ENCODE peak calls at places on chromosomes 12 and 14, in six cellular contexts. T, N, O, X, K and B are unnamed samples.

GRCh38 chr12:43805149-43805856 is 814 bp downstream of the TWF1 start:
- DNase-seq in K (no peak), N (no peak), T (no peak), X (no peak), O (peak; percentile 13), B (no peak)

GRCh38 chr12:80268924-80269749 is 169.8 kb downstream of the OTOGL start:
- DNase-seq in N (peak; percentile 20), X (no peak), O (no peak), T (no peak), K (no peak), B (peak; percentile 45)

GRCh38 chr14:50397461-50398196 is 948 bp upstream of the CDKL1 start:
- DNase-seq in O (peak; percentile 2), T (no peak), X (peak; percentile 50), K (no peak), N (no peak), B (no peak)

GRCh38 chr12:82756303-82756702 is 69.6 kb downstream of the TMTC2 start:
- DNase-seq in N (no peak), K (no peak), O (peak; percentile 51), X (no peak), T (no peak), B (no peak)

GRCh38 chr12:125835852-125836251 is 770.6 kb downstream of the AACS start:
- DNase-seq in O (no peak), X (no peak), K (no peak), N (no peak), T (no peak), B (no peak)

GRCh38 chr12:31000751-31001150 is 72.9 kb upstream of the DDX11 start:
- DNase-seq in K (peak; percentile 5), N (no peak), O (no peak), T (no peak), X (no peak), B (no peak)

GRCh38 chr14:53148612-53149202 is 4.4 kb downstream of the DDHD1 start:
- DNase-seq in K (no peak), N (no peak), X (no peak), T (no peak), O (no peak), B (no peak)

GRCh38 chr14:22381751-22382150 is 207.3 kb downstream of the DAD1 start:
- DNase-seq in T (no peak), K (no peak), O (no peak), X (no peak), N (no peak), B (no peak)

GRCh38 chr12:115639667-115640012 is 637.9 kb downstream of the MED13L start:
- DNase-seq in X (no peak), N (no peak), K (no peak), O (peak; percentile 15), T (no peak), B (no peak)

GRCh38 chr12:63937381-63938168 is 93.1 kb downstream of the SRGAP1 start:
- DNase-seq in X (no peak), K (no peak), N (no peak), O (no peak), T (no peak), B (no peak)

GRCh38 chr12:75760481-75761324 is 249.3 kb upstream of the KRR1 start:
- DNase-seq in K (no peak), X (no peak), N (no peak), O (no peak), T (no peak), B (no peak)

GRCh38 chr12:56084958-56085543 is 5.1 kb downstream of the ERBB3 start:
- DNase-seq in X (no peak), T (no peak), K (no peak), N (no peak), O (peak; percentile 61), B (no peak)

GRCh38 chr14:74302160-74302628 is 540 bp downstream of the ABCD4 start:
- DNase-seq in O (peak; percentile 43), N (no peak), X (no peak), T (no peak), K (no peak), B (no peak)

GRCh38 chr12:80698266-80698665 is 9.2 kb upstream of the MYF6 start:
- DNase-seq in T (no peak), O (no peak), N (no peak), X (no peak), K (no peak), B (no peak)

GRCh38 chr12:40226652-40227051 is 1.9 kb downstream of the LRRK2 start:
- DNase-seq in T (peak; percentile 80), N (peak; percentile 36), O (no peak), K (no peak), X (no peak), B (peak; percentile 57)

GRCh38 chr12:20463920-20464524 is 95.7 kb downstream of the PDE3A start:
- DNase-seq in T (no peak), O (peak; percentile 23), X (no peak), N (no peak), K (no peak), B (no peak)

GRCh38 chr14:56855891-56856461 is 45.7 kb upstream of the OTX2 start:
- DNase-seq in N (no peak), X (peak; percentile 72), T (no peak), K (no peak), O (peak; percentile 90), B (no peak)

GRCh38 chr14:77031680-77032482 is 3.4 kb upstream of the IRF2BPL start:
- DNase-seq in K (no peak), T (peak; percentile 82), X (no peak), O (no peak), N (no peak), B (no peak)

DNA sequence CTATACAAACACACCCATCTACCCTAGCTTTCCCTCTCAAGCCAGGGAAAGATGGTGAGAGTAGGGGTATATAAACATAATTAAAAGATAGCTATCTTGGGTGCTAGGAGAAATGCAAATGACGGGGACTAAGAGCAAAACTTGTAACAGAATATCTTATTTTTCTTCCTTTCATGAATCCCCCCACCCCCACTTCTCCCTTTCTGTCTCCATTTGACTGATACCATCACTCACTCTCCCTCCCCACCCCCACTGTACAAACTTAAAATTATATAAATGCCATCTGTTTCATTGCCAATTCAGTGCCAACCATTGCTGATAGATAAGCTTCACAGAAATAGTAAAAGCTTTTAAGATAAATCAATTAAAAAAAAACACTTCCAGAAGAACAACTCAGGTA is 268.6 kb downstream of the SLC6A15 start:
- DNase-seq in T (no peak), O (no peak), X (no peak), K (no peak), N (no peak), B (no peak)
- H3K4me3 ChIP-seq in T (no peak overlapping the region), O (no peak overlapping the region), X (no peak overlapping the region), K (no peak overlapping the region), N (no peak overlapping the region), B (no peak overlapping the region)

GRCh38 chr14:96203635-96204034 is 1.0 kb upstream of the BDKRB2 start:
- DNase-seq in X (no peak), K (no peak), O (no peak), N (no peak), T (no peak), B (no peak)

GRCh38 chr14:96204151-96205058 is at the start of gene BDKRB2:
- DNase-seq in T (peak; percentile 78), O (peak; percentile 88), K (no peak), N (peak; percentile 46), X (peak; percentile 85), B (peak; percentile 49)

GRCh38 chr14:96202441-96203094 is 2.1 kb upstream of the BDKRB2 start:
- DNase-seq in N (no peak), X (no peak), T (no peak), O (no peak), K (no peak), B (no peak)

GRCh38 chr14:96201965-96202364 is 2.7 kb upstream of the BDKRB2 start:
- DNase-seq in O (no peak), K (no peak), T (no peak), N (no peak), X (no peak), B (no peak)

DNA sequence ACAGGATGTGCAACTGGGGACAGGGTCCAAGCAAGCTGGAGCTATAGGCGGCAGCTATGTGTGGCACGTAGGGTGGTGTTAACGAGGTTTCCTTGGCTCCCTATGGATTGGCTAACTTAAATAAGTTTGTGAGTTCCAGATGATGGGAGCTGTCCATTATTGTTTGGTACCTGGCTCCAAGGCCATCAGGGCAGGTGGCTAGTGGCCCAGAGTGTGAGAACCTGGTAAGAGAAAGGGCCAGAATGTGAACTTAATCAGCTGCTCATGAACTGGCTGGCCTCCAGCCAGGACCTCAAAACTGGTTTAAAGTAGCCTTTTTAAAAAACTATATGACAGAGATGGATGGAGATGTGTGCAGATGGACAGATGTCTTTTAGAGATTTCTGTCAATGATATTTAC is 1.5 kb upstream of the BDKRB2 start:
- DNase-seq in X (no peak), N (no peak), T (no peak), O (no peak), K (no peak), B (no peak)
- TF ChIP-seq CTCF in X (no peak), N (no peak), T (no peak), O (no peak), K (no peak), B (no peak)

DNA sequence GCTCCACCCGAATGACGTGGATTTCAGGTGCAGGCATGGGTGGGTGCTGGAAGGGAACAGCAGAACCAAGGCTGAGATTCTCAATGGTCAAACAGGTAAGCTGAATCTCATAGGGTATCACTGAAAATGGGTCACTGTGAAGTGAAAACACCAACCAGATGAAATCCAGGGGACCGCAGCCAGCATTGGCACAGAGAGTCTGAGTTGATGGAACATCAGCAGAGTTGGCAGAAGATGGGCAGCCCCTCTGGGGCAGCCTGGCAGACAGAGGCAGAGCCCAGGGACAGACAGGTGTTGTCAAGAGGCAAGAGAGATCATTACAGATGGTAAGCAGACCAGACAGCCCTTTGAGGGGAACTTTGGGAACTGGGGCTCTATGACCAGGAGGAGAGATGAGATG is 48.0 kb downstream of the ACTN1 start:
- DNase-seq in N (no peak), X (no peak), O (no peak), T (no peak), K (no peak), B (no peak)
- H3K4me3 ChIP-seq in N (no peak overlapping the region), X (no peak overlapping the region), O (no peak overlapping the region), T (no peak overlapping the region), K (no peak overlapping the region), B (no peak overlapping the region)

GRCh38 chr12:3207858-3208257 is 130.7 kb downstream of the TSPAN9 start:
- DNase-seq in X (no peak), K (no peak), N (no peak), O (peak; percentile 57), T (no peak), B (no peak)
- TF ChIP-seq CTCF in X (no peak), K (no peak), N (peak; percentile 32), O (peak; percentile 54), T (no peak), B (no peak)

DNA sequence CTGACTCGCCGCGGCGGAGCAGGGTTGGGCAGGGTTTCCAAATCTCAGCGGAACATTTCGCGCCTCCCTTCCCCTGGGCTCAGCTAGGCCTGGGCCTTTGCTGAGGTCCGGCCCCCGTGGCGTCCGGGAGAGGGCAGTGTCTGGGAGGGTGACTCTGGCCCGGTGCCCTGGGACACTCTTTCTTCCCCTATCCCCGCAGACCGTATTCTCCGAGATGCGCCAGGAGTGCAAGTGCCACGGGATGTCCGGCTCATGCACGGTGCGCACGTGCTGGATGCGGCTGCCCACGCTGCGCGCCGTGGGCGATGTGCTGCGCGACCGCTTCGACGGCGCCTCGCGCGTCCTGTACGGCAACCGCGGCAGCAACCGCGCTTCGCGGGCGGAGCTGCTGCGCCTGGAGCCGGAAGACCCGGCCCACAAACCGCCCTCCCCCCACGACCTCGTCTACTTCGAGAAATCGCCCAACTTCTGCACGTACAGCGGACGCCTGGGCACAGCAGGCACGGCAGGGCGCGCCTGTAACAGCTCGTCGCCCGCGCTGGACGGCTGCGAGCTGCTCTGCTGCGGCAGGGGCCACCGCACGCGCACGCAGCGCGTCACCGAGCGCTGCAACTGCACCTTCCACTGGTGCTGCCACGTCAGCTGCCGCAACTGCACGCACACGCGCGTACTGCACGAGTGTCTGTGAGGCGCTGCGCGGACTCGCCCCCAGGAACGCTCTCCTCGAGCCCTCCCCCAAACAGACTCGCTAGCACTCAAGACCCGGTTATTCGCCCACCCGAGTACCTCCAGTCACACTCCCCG is 3.0 kb downstream of the WNT1 start:
- DNase-seq in X (peak; percentile 64), O (peak; percentile 69), K (no peak), N (no peak), T (no peak), B (no peak)
- H3K4me3 ChIP-seq in X (no peak overlapping the region), O (peak overlapping the region; percentile 30), K (peak overlapping the region; percentile 25), N (no peak overlapping the region), T (peak overlapping the region; percentile 35), B (no peak overlapping the region)